ENCODE peak calls at places on chromosomes 11 and 22, in nine cellular contexts. D is NCI-H345; V is astrocyte of the hippocampus; O is HTR-8/SVneo; J is activated CD4-positive, alpha-beta T cell treated with anti-CD3 and anti-CD28 coated beads, Interleukin-2, amount 50 U/mL, for 48 hours; F is A549; W is naive thymus-derived CD8-positive, alpha-beta T cell; M is stimulated activated CD4-positive, alpha-beta T cell treated with anti-CD3 and anti-CD28 coated beads, Interleukin-1b, Interleukin-23, amount 100 ng/mL, for 24 hours; X is PC-9. G is an unnamed sample.
A peak's percentile ranks its signal among the peaks of the same experiment; 100 is the strongest.

GRCh38 chr11:45801723-45802315 is 3.1 kb upstream of the SLC35C1 start:
- DNase-seq in D (no peak), V (no peak), O (no peak), J (no peak), F (no peak), W (no peak), M (no peak), X (no peak), G (no peak)

GRCh38 chr11:7630002-7630401 is 43.3 kb downstream of the CYB5R2 start:
- DNase-seq in D (no peak), V (peak; percentile 40), O (no peak), J (no peak), F (no peak), W (no peak), M (no peak), X (no peak), G (no peak)

GRCh38 chr22:46894081-46894671 is 131.7 kb downstream of the TBC1D22A start:
- DNase-seq in D (no peak), V (peak; percentile 13), O (no peak), J (no peak), F (no peak), W (no peak), M (no peak), X (no peak), G (no peak)

GRCh38 chr22:20433191-20433590 is 4.4 kb downstream of the SCARF2 start:
- DNase-seq in D (no peak), V (no peak), O (no peak), J (no peak), F (no peak), W (no peak), M (no peak), X (no peak), G (no peak)

GRCh38 chr11:132028380-132029240 is 658.2 kb downstream of the NTM start:
- DNase-seq in D (peak; percentile 57), V (peak; percentile 59), O (no peak), J (no peak), F (no peak), W (no peak), M (no peak), X (no peak), G (no peak)

GRCh38 chr11:85182437-85183109 is 444.6 kb downstream of the DLG2 start:
- DNase-seq in D (peak; percentile 20), V (peak; percentile 51), O (no peak), J (no peak), F (peak; percentile 6), W (no peak), M (no peak), X (no peak), G (no peak)

GRCh38 chr11:113278925-113279324 is 35.5 kb upstream of the TTC12 start:
- DNase-seq in D (no peak), V (no peak), O (no peak), J (no peak), F (no peak), W (no peak), M (no peak), X (no peak), G (no peak)

GRCh38 chr11:81203876-81204275 is 1529.8 kb downstream of the FAM181B start:
- DNase-seq in D (no peak), V (no peak), O (no peak), J (no peak), F (no peak), W (no peak), M (no peak), X (no peak), G (no peak)

GRCh38 chr11:65890324-65891179 is at the start of gene CCDC85B:
- DNase-seq in D (peak; percentile 97), V (peak; percentile 99), O (peak; percentile 98), J (peak; percentile 99), F (peak; percentile 94), W (peak; percentile 99), M (peak; percentile 95), X (peak; percentile 86), G (peak; percentile 91)

GRCh38 chr11:57377098-57377497 is 3.9 kb downstream of the PRG3 start:
- DNase-seq in D (no peak), V (no peak), O (no peak), J (no peak), F (no peak), W (no peak), M (no peak), X (no peak), G (no peak)

GRCh38 chr11:62025429-62026105 is 58.1 kb upstream of the FTH1 start:
- DNase-seq in D (no peak), V (peak; percentile 29), O (peak; percentile 64), J (peak; percentile 57), F (peak; percentile 86), W (peak; percentile 88), M (peak; percentile 9), X (peak; percentile 100), G (peak; percentile 93)

GRCh38 chr11:44031549-44031948 is 16.2 kb upstream of the ACCSL start:
- DNase-seq in D (no peak), V (no peak), O (no peak), J (no peak), F (no peak), W (no peak), M (no peak), X (no peak), G (no peak)

GRCh38 chr22:17906978-17907730 is 117.2 kb downstream of the MICAL3 start:
- DNase-seq in D (no peak), V (no peak), O (no peak), J (no peak), F (no peak), W (no peak), M (no peak), X (no peak), G (no peak)

GRCh38 chr22:33657670-33658069 is 262.6 kb downstream of the LARGE1 start:
- DNase-seq in D (no peak), V (no peak), O (no peak), J (no peak), F (no peak), W (no peak), M (no peak), X (no peak), G (no peak)

GRCh38 chr22:19525116-19525660 is 978 bp upstream of the CLDN5 start:
- DNase-seq in D (no peak), V (no peak), O (no peak), J (no peak), F (no peak), W (no peak), M (no peak), X (no peak), G (peak; percentile 44)

GRCh38 chr11:65864758-65865471 is 4.7 kb downstream of the MUS81 start:
- DNase-seq in D (no peak), V (no peak), O (no peak), J (no peak), F (no peak), W (no peak), M (no peak), X (no peak), G (no peak)

GRCh38 chr11:58616594-58616993 is 5.9 kb upstream of the CNTF start:
- DNase-seq in D (no peak), V (peak; percentile 89), O (no peak), J (no peak), F (no peak), W (no peak), M (no peak), X (no peak), G (no peak)

GRCh38 chr11:4826425-4826824 is 5.3 kb downstream of the OR51F2 start:
- DNase-seq in D (peak; percentile 33), V (peak; percentile 23), O (no peak), J (no peak), F (no peak), W (no peak), M (no peak), X (no peak), G (no peak)

GRCh38 chr22:41914611-41915034 is 251 bp downstream of the SHISA8 start:
- DNase-seq in D (no peak), V (no peak), O (no peak), J (no peak), F (no peak), W (no peak), M (no peak), X (no peak), G (peak; percentile 76)

GRCh38 chr22:24189249-24190158 is 8.2 kb downstream of the SUSD2 start:
- DNase-seq in D (no peak), V (peak; percentile 83), O (peak; percentile 69), J (peak; percentile 70), F (peak; percentile 84), W (peak; percentile 15), M (no peak), X (peak; percentile 82), G (peak; percentile 56)

GRCh38 chr11:28117712-28118111 is 9.5 kb downstream of the METTL15 start:
- DNase-seq in D (no peak), V (no peak), O (no peak), J (no peak), F (no peak), W (no peak), M (no peak), X (no peak), G (no peak)